ENCODE peak calls at places on chromosomes 16 and 17, in six cellular contexts. W, Q, U, G, O and I are unnamed samples.

GRCh38 chr17:32486701-32487459 is at the start of gene CDK5R1:
- DNase-seq in G (no peak), W (peak), Q (peak), U (peak), O (peak), I (peak)

GRCh38 chr17:82050761-82051641 is 610 bp downstream of the RFNG start:
- DNase-seq in U (no peak), O (no peak), Q (peak), W (no peak), G (no peak), I (no peak)

GRCh38 chr17:29115906-29116651 is 64.1 kb downstream of the MYO18A start:
- DNase-seq in U (peak), G (peak), W (peak), Q (no peak), O (no peak), I (peak)

GRCh38 chr17:50560931-50561750 is 626 bp downstream of the CACNA1G start:
- DNase-seq in O (no peak), U (peak), G (no peak), W (peak), Q (no peak), I (no peak)

GRCh38 chr16:27463741-27464662 is 62.0 kb downstream of the IL21R start:
- DNase-seq in Q (peak), G (no peak), U (no peak), W (no peak), O (no peak), I (no peak)

GRCh38 chr17:29617125-29617480 is 5.6 kb downstream of the CORO6 start:
- DNase-seq in W (peak), Q (peak), O (peak), U (peak), G (no peak), I (peak)

GRCh38 chr16:53734908-53735307 is 31.0 kb downstream of the FTO start:
- DNase-seq in W (no peak), G (no peak), O (no peak), U (no peak), Q (no peak), I (no peak)

GRCh38 chr17:50308666-50309065 is 34.4 kb downstream of the TMEM92 start:
- DNase-seq in Q (no peak), G (no peak), O (no peak), U (no peak), W (no peak), I (no peak)

GRCh38 chr16:15653227-15653626 is 3.2 kb downstream of the NDE1 start:
- DNase-seq in G (no peak), U (no peak), W (no peak), Q (no peak), O (peak), I (peak)

GRCh38 chr16:10827691-10828341 is 9.2 kb upstream of the TVP23A start:
- DNase-seq in O (peak), U (no peak), W (no peak), Q (peak), G (no peak), I (peak)

GRCh38 chr17:17496189-17497064 is at the start of gene RASD1:
- DNase-seq in O (peak), U (peak), G (no peak), Q (peak), W (peak), I (peak)

GRCh38 chr17:69547947-69548346 is 133.4 kb downstream of the MAP2K6 start:
- DNase-seq in G (no peak), W (no peak), U (no peak), O (no peak), Q (no peak), I (no peak)

GRCh38 chr16:11310997-11311561 is 29.9 kb upstream of the PRM1 start:
- DNase-seq in U (no peak), O (no peak), G (no peak), W (no peak), Q (peak), I (no peak)

GRCh38 chr16:67781548-67781921 is 24.8 kb downstream of the RANBP10 start:
- DNase-seq in U (no peak), Q (no peak), W (no peak), G (no peak), O (no peak), I (no peak)

GRCh38 chr17:65324977-65325376 is 187.8 kb downstream of the RGS9 start:
- DNase-seq in U (no peak), W (no peak), G (no peak), Q (no peak), O (no peak), I (peak)

GRCh38 chr17:74296548-74296936 is 22.5 kb downstream of the DNAI2 start:
- DNase-seq in U (peak), W (peak), O (peak), Q (no peak), G (peak), I (peak)

DNA sequence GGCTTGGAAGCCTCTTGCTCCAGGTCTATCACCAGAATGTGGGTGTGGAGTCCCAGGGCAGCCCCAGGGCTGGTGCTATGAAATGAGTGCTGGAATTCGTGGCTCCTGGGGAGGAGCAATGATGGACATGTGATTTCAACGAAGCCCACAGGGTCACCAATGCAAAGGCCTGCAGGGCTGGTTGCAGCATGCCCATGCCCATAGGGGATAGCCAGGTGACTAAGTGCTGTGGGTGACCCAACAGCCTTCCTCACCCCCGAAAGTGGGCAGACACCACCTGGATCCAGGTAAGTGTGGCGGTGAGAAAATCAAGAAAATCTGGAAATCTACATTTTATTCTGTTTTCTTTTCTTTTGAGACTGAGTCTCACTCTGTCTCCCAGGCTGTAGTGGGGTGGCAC is 87.5 kb upstream of the GPRC5B start:
- DNase-seq in W (no peak), U (no peak), O (no peak), G (no peak), Q (no peak), I (no peak)
- TF ChIP-seq CTCF in W (no peak), U (no peak), O (no peak), G (no peak), Q (no peak), I (no peak)

DNA sequence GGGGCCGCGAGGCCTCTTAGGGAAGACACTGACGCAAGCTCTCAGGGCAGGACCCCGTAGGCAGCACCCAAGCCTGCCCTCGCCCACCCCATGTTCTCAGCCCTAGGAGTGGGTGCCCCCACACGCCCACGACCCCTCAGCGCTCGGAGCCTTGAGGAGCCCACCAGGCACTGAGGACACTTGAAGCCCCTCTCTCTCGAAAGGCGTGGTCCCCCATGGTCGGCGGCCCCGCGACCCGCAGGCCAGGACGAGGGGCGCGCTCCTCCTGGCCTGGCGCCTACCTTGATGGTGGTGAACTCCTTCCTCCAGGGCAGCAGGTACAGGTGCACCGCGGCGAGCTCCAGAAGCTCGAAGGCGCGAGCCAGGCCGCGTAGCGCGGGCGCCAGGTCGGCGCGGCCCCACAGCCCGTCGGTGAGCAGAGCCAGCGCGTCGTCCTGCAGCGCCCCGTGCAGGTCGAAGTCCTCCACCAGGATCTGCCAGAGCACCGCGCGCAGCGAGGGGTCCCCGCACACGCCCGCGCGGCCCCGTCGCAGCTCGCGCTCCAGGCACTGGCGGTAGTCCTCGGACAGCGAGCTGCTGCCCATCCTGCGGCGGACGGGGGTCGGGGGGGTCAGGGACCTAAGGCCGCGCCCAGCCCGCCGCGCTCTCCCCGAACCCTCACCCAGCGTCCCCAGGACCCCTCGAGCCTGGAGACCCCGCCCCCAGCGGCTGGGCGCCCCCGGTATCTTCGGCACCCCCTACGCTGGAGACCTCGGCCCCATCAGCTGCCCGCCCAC is 668 bp downstream of the SPATA2L start:
- DNase-seq in Q (peak), O (peak), W (peak), U (peak), G (peak), I (peak)
- H3K4me3 ChIP-seq in Q (peak), O (peak), W (peak), U (peak), G (peak), I (peak)

GRCh38 chr17:67221062-67221998 is 23.7 kb downstream of the HELZ start:
- DNase-seq in Q (no peak), W (no peak), G (no peak), U (peak), O (no peak), I (peak)
- TF ChIP-seq CTCF in Q (no peak), W (peak), G (no peak), U (peak), O (peak), I (peak)

DNA sequence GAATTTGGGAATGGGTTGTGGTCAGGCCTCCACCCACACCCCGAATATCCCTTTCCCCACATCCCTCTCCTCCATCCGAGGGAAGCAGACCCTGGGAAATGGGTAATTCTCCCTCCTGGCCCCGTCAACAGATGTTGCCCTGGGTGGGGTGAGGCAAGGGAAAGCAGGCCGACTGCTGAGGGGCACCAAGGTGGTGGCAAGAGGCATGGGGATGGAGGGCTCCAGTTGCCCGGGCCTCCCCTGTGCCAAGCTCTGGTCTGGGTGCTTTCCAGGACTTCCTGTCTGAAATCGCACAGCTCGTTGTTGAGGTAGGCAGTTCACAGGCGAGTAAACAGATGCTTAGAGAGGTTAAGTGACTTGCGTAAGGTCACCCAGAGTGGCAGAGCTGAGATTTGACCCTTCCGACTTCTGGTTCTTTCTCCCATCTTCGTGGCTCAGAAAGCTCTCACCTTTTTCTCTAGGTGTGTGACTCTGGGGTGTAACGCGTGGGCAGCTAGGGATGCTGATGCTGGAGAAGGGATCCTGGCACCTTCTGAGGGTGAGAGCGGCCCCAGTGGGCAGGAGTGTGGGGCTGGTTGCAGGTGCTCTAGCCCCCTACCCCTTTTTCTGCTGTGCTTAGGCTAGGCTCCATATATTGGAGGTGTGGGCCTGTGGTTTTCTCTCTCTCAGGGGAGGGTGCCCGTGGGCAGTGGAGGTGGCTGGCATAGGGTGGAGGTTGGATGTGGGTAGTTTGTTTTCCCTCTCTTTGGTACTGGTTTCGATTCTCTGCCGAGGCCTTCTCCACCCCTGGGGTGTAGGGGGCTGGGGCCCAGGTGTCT is 17.2 kb downstream of the RARA start:
- DNase-seq in O (peak), G (peak), W (no peak), Q (peak), U (no peak), I (no peak)
- H3K4me3 ChIP-seq in O (no peak), G (no peak), W (no peak), Q (no peak), U (no peak), I (no peak)

GRCh38 chr17:10999484-10999883 is 161.6 kb upstream of the PIRT start:
- DNase-seq in G (no peak), U (no peak), Q (no peak), W (no peak), O (no peak), I (no peak)
- TF ChIP-seq CTCF in G (no peak), U (no peak), Q (no peak), W (no peak), O (no peak), I (no peak)